ENCODE peak calls at places on chromosome 17, in ten cellular contexts. P, B, R, J, K, F, S, V, Q and O are unnamed samples.

GRCh38 chr17:65554568-65555223 is 6.8 kb downstream of the AXIN2 start:
- DNase-seq in P (no peak), B (peak; percentile 41), R (no peak), J (no peak), K (no peak), F (no peak), S (peak; percentile 17), V (peak; percentile 84), Q (no peak), O (no peak)

GRCh38 chr17:80421381-80422090 is 6.6 kb downstream of the ENDOV start:
- DNase-seq in P (no peak), B (no peak), R (no peak), J (no peak), K (no peak), F (no peak), S (no peak), V (peak; percentile 63), Q (no peak), O (no peak)

GRCh38 chr17:40558300-40558584 is 7.0 kb downstream of the CCR7 start:
- DNase-seq in P (no peak), B (no peak), R (no peak), J (no peak), K (no peak), F (no peak), S (no peak), V (no peak), Q (no peak), O (no peak)

GRCh38 chr17:17391575-17392370 is 85.0 kb upstream of the MED9 start:
- DNase-seq in P (no peak), B (no peak), R (peak; percentile 49), J (no peak), K (no peak), F (no peak), S (no peak), V (no peak), Q (no peak), O (no peak)

GRCh38 chr17:79497949-79498348 is 112.9 kb downstream of the RBFOX3 start:
- DNase-seq in P (no peak), B (no peak), R (no peak), J (no peak), K (no peak), F (no peak), S (no peak), V (no peak), Q (no peak), O (no peak)

GRCh38 chr17:73013816-73014663 is 78.4 kb downstream of the SLC39A11 start:
- DNase-seq in P (no peak), B (no peak), R (no peak), J (peak; percentile 18), K (no peak), F (no peak), S (peak; percentile 24), V (no peak), Q (no peak), O (no peak)

GRCh38 chr17:699350-699749 is 15.3 kb downstream of the VPS53 start:
- DNase-seq in P (no peak), B (no peak), R (no peak), J (no peak), K (no peak), F (no peak), S (no peak), V (no peak), Q (no peak), O (no peak)

GRCh38 chr17:5943232-5943631 is 126.9 kb upstream of the WSCD1 start:
- DNase-seq in P (no peak), B (no peak), R (no peak), J (no peak), K (no peak), F (no peak), S (no peak), V (no peak), Q (no peak), O (no peak)

GRCh38 chr17:65588194-65588808 is 26.9 kb upstream of the AXIN2 start:
- DNase-seq in P (no peak), B (no peak), R (no peak), J (no peak), K (no peak), F (no peak), S (no peak), V (no peak), Q (no peak), O (no peak)

GRCh38 chr17:8119575-8120519 is 1.5 kb upstream of the ALOXE3 start:
- DNase-seq in P (peak; percentile 66), B (peak; percentile 56), R (peak; percentile 54), J (peak; percentile 74), K (peak; percentile 87), F (peak; percentile 96), S (peak; percentile 92), V (peak; percentile 87), Q (peak; percentile 80), O (peak; percentile 71)

GRCh38 chr17:846901-847777 is 65.0 kb downstream of the MRM3 start:
- DNase-seq in P (no peak), B (peak; percentile 69), R (no peak), J (no peak), K (no peak), F (no peak), S (peak; percentile 41), V (no peak), Q (no peak), O (no peak)

GRCh38 chr17:10286324-10286723 is 86.5 kb downstream of the MYH13 start:
- DNase-seq in P (no peak), B (peak; percentile 31), R (no peak), J (no peak), K (no peak), F (no peak), S (no peak), V (no peak), Q (no peak), O (no peak)

GRCh38 chr17:2693561-2694380 is 17.8 kb downstream of the CLUH start:
- DNase-seq in P (no peak), B (no peak), R (no peak), J (no peak), K (no peak), F (no peak), S (no peak), V (peak; percentile 60), Q (no peak), O (no peak)

GRCh38 chr17:11628374-11628773 is 30.1 kb downstream of the DNAH9 start:
- DNase-seq in P (no peak), B (no peak), R (no peak), J (no peak), K (no peak), F (no peak), S (no peak), V (no peak), Q (no peak), O (no peak)

GRCh38 chr17:33435716-33436301 is 142.7 kb upstream of the ASIC2 start:
- DNase-seq in P (no peak), B (peak; percentile 43), R (no peak), J (no peak), K (no peak), F (no peak), S (no peak), V (no peak), Q (no peak), O (no peak)

GRCh38 chr17:42608692-42609181 is 437 bp downstream of the RETREG3 start:
- DNase-seq in P (no peak), B (no peak), R (peak; percentile 1), J (no peak), K (no peak), F (peak; percentile 14), S (no peak), V (no peak), Q (no peak), O (no peak)

GRCh38 chr17:58370309-58370708 is 18.3 kb upstream of the SUPT4H1 start:
- DNase-seq in P (no peak), B (no peak), R (no peak), J (no peak), K (no peak), F (no peak), S (no peak), V (no peak), Q (no peak), O (no peak)

GRCh38 chr17:54901230-54901847 is 687 bp downstream of the TOM1L1 start:
- DNase-seq in P (no peak), B (peak; percentile 26), R (no peak), J (peak; percentile 6), K (no peak), F (no peak), S (peak; percentile 8), V (no peak), Q (no peak), O (peak; percentile 59)

GRCh38 chr17:49707246-49707607 is 537 bp downstream of the SLC35B1 start:
- DNase-seq in P (no peak), B (no peak), R (no peak), J (no peak), K (no peak), F (no peak), S (no peak), V (no peak), Q (no peak), O (no peak)

GRCh38 chr17:10631048-10631700 is 25.9 kb downstream of the MYH3 start:
- DNase-seq in P (no peak), B (peak; percentile 57), R (no peak), J (no peak), K (no peak), F (peak; percentile 57), S (peak; percentile 10), V (no peak), Q (peak; percentile 49), O (no peak)

GRCh38 chr17:77420804-77421634 is 280.2 kb downstream of the SEC14L1 start:
- DNase-seq in P (no peak), B (peak; percentile 79), R (peak; percentile 56), J (peak; percentile 98), K (peak; percentile 67), F (no peak), S (peak; percentile 93), V (peak; percentile 94), Q (no peak), O (peak; percentile 99)

GRCh38 chr17:54996441-54996840 is 27.9 kb downstream of the STXBP4 start:
- DNase-seq in P (no peak), B (no peak), R (no peak), J (no peak), K (no peak), F (no peak), S (no peak), V (no peak), Q (no peak), O (no peak)

GRCh38 chr17:64053101-64053500 is 32.7 kb upstream of the ICAM2 start:
- DNase-seq in P (no peak), B (no peak), R (no peak), J (no peak), K (no peak), F (no peak), S (no peak), V (peak; percentile 61), Q (no peak), O (no peak)

GRCh38 chr17:29449865-29450671 is 59.9 kb downstream of the TAOK1 start:
- DNase-seq in P (no peak), B (no peak), R (no peak), J (no peak), K (no peak), F (no peak), S (no peak), V (no peak), Q (no peak), O (no peak)

GRCh38 chr17:21466550-21466949 is 90.4 kb downstream of the KCNJ12 start:
- DNase-seq in P (no peak), B (no peak), R (no peak), J (no peak), K (no peak), F (no peak), S (no peak), V (no peak), Q (no peak), O (no peak)

GRCh38 chr17:73650147-73650546 is 5.9 kb upstream of the SDK2 start:
- DNase-seq in P (no peak), B (no peak), R (no peak), J (peak; percentile 48), K (no peak), F (no peak), S (no peak), V (no peak), Q (no peak), O (no peak)

GRCh38 chr17:74098378-74099024 is 105.0 kb upstream of the RPL38 start:
- DNase-seq in P (no peak), B (no peak), R (no peak), J (no peak), K (no peak), F (no peak), S (no peak), V (no peak), Q (no peak), O (no peak)

GRCh38 chr17:79562806-79563141 is 48.1 kb downstream of the RBFOX3 start:
- DNase-seq in P (no peak), B (no peak), R (no peak), J (no peak), K (no peak), F (no peak), S (no peak), V (peak; percentile 13), Q (peak; percentile 64), O (peak; percentile 14)